ENCODE peak calls at places on chromosomes 12 and 14, in nine cellular contexts. O, V, N, T, B, M, X, C and S are unnamed samples. For H3K27me3 and H3K4me1, the result is how much of the 10 kb centered on the place peaks cover.

GRCh38 chr14:61460853-61461611 is 139.7 kb downstream of the PRKCH start:
- DNase-seq in O (no peak), V (no peak), N (no peak), T (peak), B (no peak), M (no peak), X (no peak), C (peak), S (no peak)

GRCh38 chr12:85057370-85057963 is 21.3 kb downstream of the LRRIQ1 start:
- DNase-seq in O (no peak), V (peak), N (no peak), T (peak), B (no peak), M (peak), X (peak), C (peak), S (peak)

GRCh38 chr14:95048771-95049312 is 108.5 kb downstream of the DICER1 start:
- DNase-seq in O (no peak), V (no peak), N (no peak), T (no peak), B (no peak), M (no peak), X (no peak), C (no peak), S (peak)

GRCh38 chr12:4034926-4035325 is 161.7 kb upstream of the PARP11 start:
- DNase-seq in O (no peak), V (no peak), N (no peak), T (no peak), B (no peak), M (no peak), X (no peak), C (no peak), S (no peak)

GRCh38 chr12:114221136-114221838 is 184.7 kb downstream of the TBX5 start:
- DNase-seq in O (no peak), V (no peak), N (no peak), T (no peak), B (no peak), M (no peak), X (no peak), C (no peak), S (peak)

GRCh38 chr12:113161415-113162016 is 12.0 kb downstream of the CFAP73 start:
- DNase-seq in O (no peak), V (no peak), N (no peak), T (peak), B (no peak), M (no peak), X (peak), C (peak), S (peak)

GRCh38 chr12:51827925-51828818 is 20.3 kb downstream of the FIGNL2 start:
- DNase-seq in O (peak), V (peak), N (no peak), T (peak), B (no peak), M (no peak), X (peak), C (no peak), S (no peak)

GRCh38 chr12:76879710-76880025 is 849 bp upstream of the CSRP2 start:
- DNase-seq in O (no peak), V (no peak), N (no peak), T (no peak), B (peak), M (peak), X (no peak), C (no peak), S (no peak)

GRCh38 chr12:24795699-24796385 is 153.1 kb downstream of the BCAT1 start:
- DNase-seq in O (no peak), V (no peak), N (no peak), T (no peak), B (no peak), M (no peak), X (no peak), C (no peak), S (no peak)

GRCh38 chr12:31728289-31728916 is 418 bp downstream of the AMN1 start:
- DNase-seq in O (no peak), V (peak), N (peak), T (peak), B (peak), M (peak), X (no peak), C (no peak), S (no peak)

GRCh38 chr12:81800298-81801148 is 41.4 kb upstream of the PPFIA2 start:
- DNase-seq in O (no peak), V (no peak), N (no peak), T (no peak), B (no peak), M (no peak), X (peak), C (peak), S (peak)

GRCh38 chr14:91315844-91316267 is 71.4 kb upstream of the GPR68 start:
- DNase-seq in O (no peak), V (peak), N (no peak), T (no peak), B (no peak), M (no peak), X (no peak), C (no peak), S (no peak)

GRCh38 chr12:89451876-89452275 is 72.7 kb downstream of the GALNT4 start:
- DNase-seq in O (no peak), V (peak), N (peak), T (no peak), B (peak), M (no peak), X (peak), C (peak), S (peak)

GRCh38 chr12:93852067-93852466 is 174.9 kb downstream of the CRADD start:
- DNase-seq in O (no peak), V (no peak), N (no peak), T (no peak), B (no peak), M (no peak), X (no peak), C (no peak), S (no peak)

GRCh38 chr12:47828967-47829482 is 9.3 kb upstream of the HDAC7 start:
- DNase-seq in O (peak), V (peak), N (peak), T (peak), B (peak), M (peak), X (no peak), C (peak), S (peak)

GRCh38 chr12:111438501-111438900 is 32.8 kb downstream of the SH2B3 start:
- DNase-seq in O (peak), V (peak), N (no peak), T (no peak), B (peak), M (no peak), X (peak), C (no peak), S (peak)

GRCh38 chr14:76720382-76720813 is 40.9 kb upstream of the VASH1 start:
- DNase-seq in O (peak), V (peak), N (peak), T (peak), B (peak), M (no peak), X (peak), C (peak), S (peak)

GRCh38 chr12:6767592-6768384 is 1.6 kb downstream of the PTMS start:
- DNase-seq in O (no peak), V (no peak), N (no peak), T (no peak), B (no peak), M (peak), X (no peak), C (peak), S (peak)

GRCh38 chr14:51219473-51220448 is 20.3 kb upstream of the TMX1 start:
- DNase-seq in O (no peak), V (no peak), N (no peak), T (peak), B (no peak), M (no peak), X (peak), C (peak), S (no peak)

GRCh38 chr14:22482085-22482694 is 106.8 kb downstream of the DAD1 start:
- DNase-seq in O (no peak), V (no peak), N (no peak), T (no peak), B (peak), M (no peak), X (no peak), C (no peak), S (no peak)

GRCh38 chr12:111368291-111368683 is 608 bp downstream of the PHETA1 start:
- DNase-seq in O (peak), V (peak), N (peak), T (no peak), B (peak), M (no peak), X (no peak), C (peak), S (peak)

GRCh38 chr14:65073605-65074201 is 28.6 kb downstream of the MAX start:
- DNase-seq in O (no peak), V (peak), N (no peak), T (no peak), B (no peak), M (no peak), X (no peak), C (no peak), S (no peak)

GRCh38 chr14:87483651-87484260 is 509.2 kb downstream of the GALC start:
- DNase-seq in O (no peak), V (no peak), N (no peak), T (no peak), B (no peak), M (no peak), X (peak), C (no peak), S (no peak)

GRCh38 chr14:88422919-88423318 is 37.5 kb downstream of the SPATA7 start:
- DNase-seq in O (no peak), V (no peak), N (no peak), T (no peak), B (no peak), M (no peak), X (peak), C (no peak), S (no peak)

GRCh38 chr12:104281636-104282035 is 21.9 kb upstream of the EID3 start:
- DNase-seq in O (no peak), V (no peak), N (no peak), T (no peak), B (no peak), M (no peak), X (peak), C (no peak), S (no peak)

GRCh38 chr12:120242275-120242799 is 23.2 kb downstream of the PXN start:
- DNase-seq in O (no peak), V (no peak), N (peak), T (peak), B (no peak), M (no peak), X (no peak), C (no peak), S (no peak)

GRCh38 chr12:111204684-111205305 is 164.1 kb downstream of the PHETA1 start:
- DNase-seq in O (no peak), V (no peak), N (no peak), T (no peak), B (no peak), M (no peak), X (no peak), C (no peak), S (no peak)

GRCh38 chr12:126042286-126042685 is 977.1 kb downstream of the AACS start:
- DNase-seq in O (no peak), V (no peak), N (no peak), T (no peak), B (no peak), M (no peak), X (no peak), C (no peak), S (no peak)

GRCh38 chr14:74414380-74414779 is 11.6 kb downstream of the SYNDIG1L start:
- DNase-seq in O (no peak), V (no peak), N (no peak), T (no peak), B (no peak), M (no peak), X (no peak), C (peak), S (peak)

GRCh38 chr12:64946132-64946829 is 121.8 kb downstream of the TBC1D30 start:
- DNase-seq in O (no peak), V (no peak), N (peak), T (no peak), B (peak), M (peak), X (peak), C (peak), S (no peak)

GRCh38 chr14:67187826-67188225 is 1.4 kb upstream of the GARIN2 start:
- DNase-seq in O (peak), V (no peak), N (no peak), T (no peak), B (no peak), M (no peak), X (peak), C (no peak), S (no peak)

GRCh38 chr12:1845427-1845826 is 25.1 kb downstream of the LRTM2 start:
- DNase-seq in O (no peak), V (peak), N (no peak), T (no peak), B (peak), M (no peak), X (no peak), C (no peak), S (peak)

GRCh38 chr12:29782285-29782820 is 1.4 kb downstream of the TMTC1 start:
- DNase-seq in O (no peak), V (no peak), N (no peak), T (no peak), B (no peak), M (peak), X (peak), C (peak), S (no peak)

GRCh38 chr14:32702571-32702970 is 236.1 kb upstream of the NPAS3 start:
- DNase-seq in O (no peak), V (peak), N (peak), T (no peak), B (peak), M (peak), X (peak), C (peak), S (peak)

GRCh38 chr12:93361159-93361919 is 16.4 kb upstream of the NUDT4 start:
- DNase-seq in O (no peak), V (no peak), N (peak), T (no peak), B (no peak), M (no peak), X (peak), C (no peak), S (peak)

GRCh38 chr12:122023339-122024131 is 1.9 kb downstream of the BCL7A start:
- DNase-seq in O (peak), V (peak), N (peak), T (peak), B (peak), M (peak), X (peak), C (peak), S (peak)

GRCh38 chr14:44449694-44450093 is 57.4 kb downstream of the FSCB start:
- DNase-seq in O (no peak), V (peak), N (no peak), T (no peak), B (no peak), M (no peak), X (no peak), C (no peak), S (no peak)

GRCh38 chr12:91009319-91009950 is 4.7 kb upstream of the EPYC start:
- DNase-seq in O (no peak), V (no peak), N (no peak), T (no peak), B (no peak), M (no peak), X (peak), C (no peak), S (no peak)

GRCh38 chr12:47705571-47706425 is at the start of gene RPAP3:
- DNase-seq in O (peak), V (peak), N (peak), T (peak), B (peak), M (peak), X (peak), C (peak), S (peak)

DNA sequence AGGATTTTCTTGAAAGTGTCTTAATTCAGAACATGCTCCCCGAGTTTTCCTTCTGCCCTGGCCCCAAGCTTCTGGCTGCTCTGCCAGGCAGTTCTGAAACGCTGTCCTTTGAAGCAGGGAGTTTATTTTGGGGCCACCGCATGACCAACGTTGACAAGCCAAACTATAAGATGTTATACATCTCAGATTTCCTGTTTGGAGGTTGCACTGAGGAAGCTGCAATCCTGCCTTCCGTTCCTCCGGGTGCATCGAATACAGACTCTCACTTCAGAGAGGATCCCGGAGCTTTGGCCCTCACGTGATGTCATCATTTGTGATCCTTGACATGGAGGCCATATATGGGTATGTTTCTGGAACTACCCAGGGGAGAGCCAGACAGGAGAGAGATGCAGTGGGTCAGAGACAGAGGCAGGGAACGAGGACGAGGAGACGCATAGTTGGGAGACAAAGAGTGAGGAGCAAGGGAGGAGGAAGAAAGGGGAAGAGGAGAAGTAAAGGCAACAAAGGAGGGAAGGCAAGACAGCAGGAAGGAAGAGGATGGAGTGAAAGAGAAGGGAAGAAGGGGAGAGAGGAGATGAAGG is at the start of gene ASB2:
- DNase-seq in O (no peak), V (peak), N (peak), T (no peak), B (no peak), M (no peak), X (no peak), C (peak), S (no peak)
- H3K4me3 ChIP-seq in O (no peak), V (peak), N (peak), T (no peak), B (peak), M (peak), X (no peak), C (peak), S (no peak)

GRCh38 chr14:36676236-36676635 is 14.6 kb downstream of the PAX9 start:
- DNase-seq in O (no peak), V (no peak), N (no peak), T (no peak), B (no peak), M (no peak), X (no peak), C (no peak), S (peak)

GRCh38 chr14:36672095-36672494 is 10.4 kb downstream of the PAX9 start:
- DNase-seq in O (no peak), V (no peak), N (no peak), T (no peak), B (no peak), M (no peak), X (no peak), C (no peak), S (no peak)

GRCh38 chr14:36671149-36671548 is 9.5 kb downstream of the PAX9 start:
- DNase-seq in O (no peak), V (no peak), N (no peak), T (no peak), B (no peak), M (no peak), X (no peak), C (no peak), S (no peak)

DNA sequence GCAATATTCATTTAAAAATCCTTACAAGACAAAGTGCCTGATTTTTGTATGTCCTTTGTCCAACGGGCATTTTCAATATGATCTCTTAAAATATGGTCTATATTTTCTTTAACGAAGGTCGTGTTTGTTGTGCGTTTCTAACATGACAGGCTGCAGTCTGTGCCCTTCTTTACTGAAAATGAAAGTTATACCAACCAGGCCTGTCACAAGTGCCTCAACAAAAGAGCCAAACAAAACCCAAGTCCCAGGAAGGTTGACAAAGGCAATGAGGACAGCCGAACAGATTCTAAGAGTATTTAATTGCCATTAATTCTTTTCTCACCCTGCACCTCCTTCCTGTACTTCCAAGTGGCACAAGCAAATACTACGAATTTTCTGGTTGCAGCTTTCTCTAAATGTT is 13.9 kb downstream of the PAX9 start:
- DNase-seq in O (no peak), V (no peak), N (no peak), T (no peak), B (no peak), M (no peak), X (no peak), C (no peak), S (no peak)
- H3K27me3 ChIP-seq in O (under half), V (half or more), N (under half), T (under half), B (under half), M (under half), X (under half), C (under half), S (under half)

GRCh38 chr12:54280401-54281260 is at the start of gene HNRNPA1:
- DNase-seq in O (peak), V (peak), N (peak), T (peak), B (peak), M (peak), X (peak), C (peak), S (peak)
- H3K4me1 ChIP-seq in O (under half), V (half or more), N (under half), T (under half), B (under half), M (under half), X (under half), C (under half), S (under half)

GRCh38 chr12:5623411-5623810 is 191.5 kb downstream of the NTF3 start:
- DNase-seq in O (no peak), V (no peak), N (no peak), T (no peak), B (no peak), M (no peak), X (no peak), C (no peak), S (peak)
- H3K4me3 ChIP-seq in O (no peak), V (no peak), N (no peak), T (no peak), B (no peak), M (no peak), X (no peak), C (no peak), S (no peak)

GRCh38 chr12:214005-214736 is at the start of gene SLC6A12:
- DNase-seq in O (no peak), V (no peak), N (no peak), T (no peak), B (no peak), M (no peak), X (no peak), C (no peak), S (peak)
- H3K27me3 ChIP-seq in O (under half), V (under half), N (under half), T (half or more), B (under half), M (under half), X (under half), C (under half), S (under half)